ENCODE peak calls at places on chromosomes 3 and 15, in five cellular contexts. A is B cell, G is endothelial cell of umbilical vein, O is NCI-H774, V is HuH-7.5. N is an unnamed sample.

GRCh38 chr3:169772530-169772950 is 656 bp upstream of the MYNN start:
- DNase-seq in A (peak; percentile 78), G (peak; percentile 88), O (peak; percentile 91), V (no peak), N (peak; percentile 78)

GRCh38 chr3:157436583-157437300 is at the start of gene PTX3:
- DNase-seq in A (no peak), G (peak; percentile 85), O (no peak), V (peak; percentile 12), N (no peak)

GRCh38 chr3:24058940-24059705 is 114.0 kb downstream of the NR1D2 start:
- DNase-seq in A (no peak), G (no peak), O (no peak), V (no peak), N (no peak)

GRCh38 chr3:46110701-46111493 is 83.6 kb upstream of the XCR1 start:
- DNase-seq in A (no peak), G (no peak), O (no peak), V (no peak), N (no peak)

GRCh38 chr15:31228980-31229826 is 97.4 kb upstream of the KLF13 start:
- DNase-seq in A (peak; percentile 59), G (no peak), O (peak; percentile 57), V (no peak), N (peak; percentile 58)

GRCh38 chr15:65156692-65157091 is 23.1 kb upstream of the PDCD7 start:
- DNase-seq in A (no peak), G (no peak), O (no peak), V (no peak), N (no peak)

GRCh38 chr3:196093271-196094111 is 11.6 kb upstream of the TFRC start:
- DNase-seq in A (no peak), G (no peak), O (no peak), V (no peak), N (no peak)

GRCh38 chr3:106193876-106194275 is 325.1 kb upstream of the CBLB start:
- DNase-seq in A (no peak), G (no peak), O (no peak), V (no peak), N (no peak)